ENCODE peak calls at places on chromosomes 5 and 9, in four cellular contexts. W is mesenchymal stem cell, N is neuronal stem cell, K is H1. T is an unnamed sample. For H3K4me1, the result is how much of the 10 kb centered on the place peaks cover.

GRCh38 chr9:104767507-104767906 is 3.6 kb downstream of the NIPSNAP3B start:
- DNase-seq in W (no peak), N (no peak), K (no peak), T (no peak)

GRCh38 chr9:121261107-121261460 is 6.9 kb upstream of the GSN start:
- DNase-seq in W (peak), N (no peak), K (no peak), T (peak)

GRCh38 chr5:95713960-95714710 is 17.0 kb upstream of the RHOBTB3 start:
- DNase-seq in W (peak), N (no peak), K (no peak), T (no peak)

GRCh38 chr5:168047669-168048111 is 243.8 kb upstream of the WWC1 start:
- DNase-seq in W (no peak), N (no peak), K (no peak), T (peak)

GRCh38 chr9:120032639-120033038 is 547.3 kb downstream of the CDK5RAP2 start:
- DNase-seq in W (no peak), N (no peak), K (no peak), T (peak)

GRCh38 chr5:72065751-72066255 is 41.5 kb upstream of the MAP1B start:
- DNase-seq in W (peak), N (peak), K (peak), T (peak)

GRCh38 chr9:110432253-110432652 is 94.6 kb upstream of the TXNDC8 start:
- DNase-seq in W (peak), N (no peak), K (no peak), T (no peak)

GRCh38 chr9:91930475-91930874 is 19.6 kb downstream of the ROR2 start:
- DNase-seq in W (peak), N (peak), K (no peak), T (no peak)

GRCh38 chr5:175778951-175779475 is 92.4 kb upstream of the CPLX2 start:
- DNase-seq in W (no peak), N (no peak), K (no peak), T (no peak)

GRCh38 chr9:36102742-36103495 is 33.6 kb upstream of the GLIPR2 start:
- DNase-seq in W (peak), N (peak), K (peak), T (peak)

GRCh38 chr5:174323878-174324281 is 278.4 kb downstream of the NSG2 start:
- DNase-seq in W (peak), N (peak), K (no peak), T (peak)

GRCh38 chr9:122392714-122393113 is 21.9 kb downstream of the PTGS1 start:
- DNase-seq in W (no peak), N (no peak), K (no peak), T (no peak)

GRCh38 chr5:74605759-74606158 is 34.8 kb downstream of the ENC1 start:
- DNase-seq in W (no peak), N (no peak), K (no peak), T (no peak)

GRCh38 chr5:36502608-36503007 is 103.8 kb upstream of the SLC1A3 start:
- DNase-seq in W (peak), N (no peak), K (no peak), T (no peak)

GRCh38 chr5:109888980-109889379 is 199.3 kb downstream of the MAN2A1 start:
- DNase-seq in W (no peak), N (no peak), K (no peak), T (no peak)

DNA sequence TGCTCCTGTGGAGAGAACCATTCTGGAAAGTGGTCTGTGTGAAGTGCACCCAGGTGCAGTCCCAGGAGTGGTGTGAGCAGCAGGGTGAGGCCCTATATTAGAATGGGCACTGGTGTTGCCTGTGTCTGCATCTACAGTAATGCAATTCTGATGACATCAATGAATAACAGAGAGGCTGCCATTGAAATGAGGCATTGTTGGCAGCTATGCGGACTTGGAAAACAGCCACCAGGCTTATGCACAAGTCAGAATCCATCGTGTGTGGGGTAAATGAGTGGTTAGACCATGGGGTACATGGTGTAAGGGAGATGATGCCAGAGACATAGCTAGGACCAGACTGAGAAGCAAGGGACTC is 26.6 kb upstream of the CDKN2AIPNL start:
- DNase-seq in W (peak), N (no peak), K (no peak), T (no peak)
- H2BK15ac ChIP-seq in W (peak), N (no peak), K (no peak), T (no peak)

GRCh38 chr5:33475706-33476105 is 34.9 kb downstream of the TARS1 start:
- DNase-seq in W (no peak), N (no peak), K (no peak), T (no peak)

GRCh38 chr5:33474931-33475499 is 34.2 kb downstream of the TARS1 start:
- DNase-seq in W (no peak), N (no peak), K (no peak), T (no peak)

GRCh38 chr5:33472805-33473409 is 32.1 kb downstream of the TARS1 start:
- DNase-seq in W (no peak), N (no peak), K (peak), T (peak)

GRCh38 chr5:33476992-33477391 is 36.2 kb downstream of the TARS1 start:
- DNase-seq in W (no peak), N (no peak), K (no peak), T (no peak)

DNA sequence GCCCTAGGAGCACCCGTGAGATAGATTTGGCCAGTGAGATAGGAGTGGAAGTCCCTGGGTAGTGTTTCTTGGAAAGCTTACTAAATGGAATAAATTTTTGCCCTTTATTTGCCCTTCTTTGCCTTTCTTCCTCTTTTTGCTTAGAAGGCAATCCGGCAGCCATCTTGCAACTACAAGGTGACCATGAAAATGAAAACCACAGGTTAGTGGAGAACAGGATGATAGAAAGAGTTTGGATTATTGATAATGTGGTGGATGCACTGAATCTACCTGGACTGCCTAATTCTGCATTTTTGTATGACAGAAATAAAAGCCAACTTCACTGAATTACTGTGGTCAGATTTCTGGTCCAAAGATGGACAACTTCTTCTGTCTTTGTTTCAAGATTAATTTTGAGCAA is 33.2 kb downstream of the TARS1 start:
- DNase-seq in W (no peak), N (no peak), K (no peak), T (no peak)
- H2BK12ac ChIP-seq in W (no peak), N (no peak), K (no peak), T (no peak)

DNA sequence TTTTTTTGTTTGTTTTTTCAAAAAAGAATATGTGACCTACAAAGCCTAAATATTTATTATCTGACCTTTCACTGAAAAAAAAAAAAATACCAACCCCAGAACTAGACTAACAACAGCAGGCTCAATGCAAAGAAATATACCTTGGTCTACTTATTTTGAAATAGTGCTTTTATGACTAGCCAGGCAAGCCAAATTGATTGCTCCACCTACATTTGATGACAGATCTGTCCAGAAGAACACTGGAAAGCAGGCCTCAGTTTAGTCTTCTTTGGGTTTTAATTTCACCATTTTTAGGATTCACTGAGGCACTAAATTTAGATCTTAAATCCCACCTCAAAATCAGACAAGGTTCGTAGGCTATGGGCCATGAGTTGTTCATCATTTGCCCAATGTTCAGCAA is 97.3 kb downstream of the PLPP1 start:
- DNase-seq in W (no peak), N (no peak), K (no peak), T (no peak)
- H3K4me1 ChIP-seq in W (under half), N (under half), K (under half), T (under half)

GRCh38 chr9:37964740-37965081 is 60.8 kb upstream of the SLC25A51 start:
- DNase-seq in W (no peak), N (no peak), K (no peak), T (no peak)
- H2BK15ac ChIP-seq in W (no peak), N (peak), K (no peak), T (no peak)

DNA sequence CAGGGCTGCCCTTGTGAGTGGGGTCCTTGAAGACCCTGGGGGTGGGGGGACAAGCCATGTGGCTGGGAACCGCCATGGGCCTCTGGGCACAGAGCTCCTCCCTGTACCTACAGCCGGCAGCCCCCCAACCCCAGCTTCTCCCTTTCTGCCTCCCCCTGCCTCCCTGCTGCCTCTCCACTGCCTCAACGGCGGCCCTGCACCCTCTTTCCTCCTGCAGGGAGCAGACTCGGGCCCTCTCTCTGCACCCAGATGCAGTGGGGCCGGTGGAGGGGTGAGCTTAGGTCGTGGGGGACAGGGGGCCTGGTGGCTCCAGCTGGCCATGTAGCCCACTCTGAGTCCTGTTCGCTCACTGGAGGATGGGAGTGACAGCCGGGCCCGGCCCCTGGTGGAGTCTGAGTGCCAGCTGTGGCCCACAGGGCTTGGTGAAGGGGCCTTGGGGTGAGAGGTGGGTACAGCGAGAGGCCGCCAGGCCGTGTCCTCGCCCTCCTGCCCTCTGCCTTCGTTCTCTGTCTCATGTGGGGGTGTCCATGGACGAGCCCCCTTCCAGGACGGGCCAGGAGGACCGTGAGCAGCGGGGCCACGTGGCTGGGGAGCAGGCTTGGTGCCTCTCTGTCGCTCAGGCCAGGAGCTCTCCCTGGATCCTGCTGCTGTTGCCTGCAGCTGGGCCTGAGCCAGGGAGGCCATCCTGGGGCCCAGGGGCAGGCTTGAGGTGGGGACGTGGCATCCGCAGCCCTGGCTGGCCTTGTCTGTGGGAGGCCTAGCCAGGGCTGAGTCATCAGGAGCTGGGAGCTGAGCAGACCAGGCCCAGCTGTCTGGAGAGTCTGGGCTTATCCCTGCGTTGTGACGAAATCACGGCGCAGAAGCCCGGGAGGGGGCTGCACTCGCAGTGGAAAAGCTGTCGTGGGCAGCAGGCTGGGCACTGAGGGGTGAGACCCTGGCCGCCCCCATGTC is 139.1 kb upstream of the COL5A1 start:
- DNase-seq in W (peak), N (no peak), K (no peak), T (no peak)
- H2BK12ac ChIP-seq in W (peak), N (peak), K (no peak), T (no peak)

DNA sequence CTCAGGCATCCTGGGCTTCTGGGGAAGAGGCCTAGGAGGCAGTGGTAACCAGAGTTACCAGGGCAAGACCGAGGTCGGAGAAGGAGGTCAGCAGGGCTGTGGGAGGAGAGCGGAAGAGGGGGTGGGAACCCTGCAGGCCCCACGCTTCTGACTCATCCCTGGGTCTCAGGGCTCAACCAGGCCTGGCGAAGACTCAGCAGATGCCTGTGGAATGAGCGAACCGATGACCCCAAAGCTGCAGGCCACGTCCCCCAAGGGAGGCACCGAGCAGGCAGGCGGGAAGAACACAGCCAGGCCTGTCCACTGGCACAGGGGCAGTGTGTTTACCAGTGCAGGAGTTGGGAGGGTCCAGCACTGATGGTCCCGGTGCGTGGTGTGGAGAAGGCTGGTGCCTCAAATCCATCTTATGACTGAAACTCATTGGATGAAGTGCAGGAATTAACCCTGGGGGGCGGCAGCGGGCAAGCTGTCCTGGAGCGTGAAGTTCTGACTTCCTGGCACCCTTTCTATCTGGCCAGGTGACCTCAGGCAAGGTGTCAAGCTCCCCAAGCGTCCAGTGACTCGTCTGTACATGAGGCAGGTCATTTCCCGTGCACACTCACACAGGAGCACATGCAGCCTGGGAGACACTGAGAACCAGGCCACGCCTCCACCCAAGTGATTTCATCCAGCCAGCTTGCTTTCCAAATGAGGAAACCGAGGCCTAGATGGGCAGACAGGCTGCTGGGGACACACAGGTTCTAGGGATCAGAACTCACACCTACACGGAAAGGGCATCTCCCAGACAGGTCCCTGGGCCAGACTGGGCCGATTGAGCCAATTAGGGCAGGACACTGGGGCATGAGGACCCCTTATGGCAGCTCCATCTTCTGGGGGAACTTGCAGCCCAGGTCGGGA is 69.1 kb downstream of the ADAMTS2 start:
- DNase-seq in W (peak), N (no peak), K (no peak), T (no peak)
- H3K4me1 ChIP-seq in W (under half), N (under half), K (under half), T (under half)

GRCh38 chr9:136565722-136566552 is 20.1 kb upstream of the NOTCH1 start:
- DNase-seq in W (no peak), N (no peak), K (no peak), T (no peak)
- H2BK15ac ChIP-seq in W (peak), N (peak), K (peak), T (no peak)

GRCh38 chr9:126154182-126154827 is 172.3 kb upstream of the MVB12B start:
- DNase-seq in W (no peak), N (no peak), K (no peak), T (no peak)
- H2BK12ac ChIP-seq in W (no peak), N (no peak), K (no peak), T (no peak)

T was measured in H9.